ENCODE peak calls at places on chromosomes 13 and 19, in eight cellular contexts. J, B, D, F, Y, G, C and H are unnamed samples.

GRCh38 chr13:23497186-23497585 is 63.7 kb upstream of the SACS start:
- DNase-seq in J (no peak), B (no peak), D (no peak), F (no peak), Y (no peak), G (no peak), C (no peak), H (no peak)

GRCh38 chr13:43266953-43267615 is 243.7 kb downstream of the DNAJC15 start:
- DNase-seq in J (no peak), B (no peak), D (no peak), F (no peak), Y (no peak), G (no peak), C (no peak), H (no peak)

GRCh38 chr13:76976488-76976887 is 15.4 kb upstream of the CLN5 start:
- DNase-seq in J (no peak), B (no peak), D (no peak), F (no peak), Y (peak; percentile 29), G (peak; percentile 9), C (no peak), H (no peak)

GRCh38 chr13:99256283-99256682 is 1.9 kb downstream of the GPR18 start:
- DNase-seq in J (no peak), B (no peak), D (no peak), F (no peak), Y (no peak), G (no peak), C (no peak), H (no peak)

GRCh38 chr19:47275866-47276461 is 1.3 kb downstream of the INAFM1 start:
- DNase-seq in J (peak; percentile 66), B (no peak), D (no peak), F (no peak), Y (peak; percentile 22), G (no peak), C (no peak), H (no peak)

GRCh38 chr19:4744451-4745170 is 21.0 kb upstream of the DPP9 start:
- DNase-seq in J (peak; percentile 91), B (no peak), D (no peak), F (no peak), Y (no peak), G (no peak), C (peak; percentile 36), H (no peak)

GRCh38 chr19:38917921-38918491 is 6.0 kb upstream of the CCER2 start:
- DNase-seq in J (peak; percentile 71), B (no peak), D (no peak), F (no peak), Y (peak; percentile 25), G (no peak), C (peak; percentile 34), H (no peak)

GRCh38 chr19:41868120-41868988 is 8.3 kb downstream of the RPS19 start:
- DNase-seq in J (no peak), B (no peak), D (no peak), F (no peak), Y (no peak), G (no peak), C (no peak), H (no peak)

GRCh38 chr13:86425127-86425526 is 625.9 kb upstream of the SLITRK6 start:
- DNase-seq in J (no peak), B (no peak), D (no peak), F (no peak), Y (no peak), G (no peak), C (no peak), H (no peak)

GRCh38 chr19:31220540-31220939 is 128.7 kb downstream of the TSHZ3 start:
- DNase-seq in J (no peak), B (no peak), D (no peak), F (no peak), Y (no peak), G (no peak), C (peak; percentile 27), H (peak; percentile 33)

GRCh38 chr19:12721656-12722565 is 1.8 kb downstream of the TNPO2 start:
- DNase-seq in J (peak; percentile 73), B (no peak), D (peak; percentile 62), F (peak; percentile 52), Y (no peak), G (peak; percentile 49), C (peak; percentile 27), H (no peak)

GRCh38 chr13:53198017-53198416 is 169.4 kb downstream of the OLFM4 start:
- DNase-seq in J (no peak), B (no peak), D (no peak), F (no peak), Y (peak; percentile 65), G (no peak), C (peak; percentile 62), H (no peak)

GRCh38 chr19:49114630-49115363 is 627 bp downstream of the LIN7B start:
- DNase-seq in J (peak; percentile 72), B (peak; percentile 42), D (peak; percentile 77), F (peak; percentile 57), Y (no peak), G (peak; percentile 33), C (no peak), H (no peak)

GRCh38 chr19:19788015-19788414 is 33.5 kb downstream of the ZNF506 start:
- DNase-seq in J (no peak), B (no peak), D (no peak), F (no peak), Y (no peak), G (no peak), C (no peak), H (no peak)

GRCh38 chr19:4380254-4380727 is 20.1 kb downstream of the SH3GL1 start:
- DNase-seq in J (peak; percentile 68), B (no peak), D (no peak), F (peak; percentile 87), Y (no peak), G (peak; percentile 47), C (no peak), H (no peak)

GRCh38 chr19:19062454-19063182 is 1.2 kb upstream of the SLC25A42 start:
- DNase-seq in J (no peak), B (no peak), D (peak; percentile 11), F (no peak), Y (no peak), G (no peak), C (no peak), H (no peak)

GRCh38 chr19:55410168-55410567 is 2.6 kb upstream of the UBE2S start:
- DNase-seq in J (no peak), B (no peak), D (no peak), F (no peak), Y (no peak), G (no peak), C (no peak), H (no peak)

GRCh38 chr13:41453620-41454019 is 3.7 kb upstream of the RGCC start:
- DNase-seq in J (no peak), B (no peak), D (no peak), F (no peak), Y (no peak), G (no peak), C (no peak), H (no peak)

GRCh38 chr19:57280913-57281425 is 684 bp downstream of the ZNF460 start:
- DNase-seq in J (no peak), B (no peak), D (no peak), F (peak; percentile 21), Y (no peak), G (no peak), C (peak; percentile 14), H (no peak)

GRCh38 chr13:76904507-76904906 is 18.3 kb upstream of the KCTD12 start:
- DNase-seq in J (no peak), B (no peak), D (no peak), F (no peak), Y (no peak), G (no peak), C (no peak), H (no peak)

GRCh38 chr19:31976775-31977536 is 368.5 kb upstream of the ZNF507 start:
- DNase-seq in J (no peak), B (no peak), D (no peak), F (no peak), Y (no peak), G (no peak), C (no peak), H (no peak)

GRCh38 chr13:51728972-51729371 is 75.0 kb downstream of the DHRS12 start:
- DNase-seq in J (no peak), B (no peak), D (no peak), F (no peak), Y (no peak), G (no peak), C (no peak), H (no peak)